ENCODE peak calls at places on chromosomes 2 and 18, in five cellular contexts. One of them, this sample, is unnamed.

GRCh38 chr2:95381212-95382127 is 21.0 kb upstream of the FAHD2A start:
- DNase-seq in lower lobe of right lung: no peak
- DNase-seq in AG04450: no peak
- DNase-seq in mammary epithelial cell: no peak
- DNase-seq in GM12864: no peak
- DNase-seq in this sample: no peak

GRCh38 chr2:74440378-74441110 is 1.2 kb downstream of the RTKN start:
- DNase-seq in mammary epithelial cell: peak
- DNase-seq in GM12864: no peak
- DNase-seq in lower lobe of right lung: peak
- DNase-seq in AG04450: no peak
- DNase-seq in this sample: peak

GRCh38 chr2:17621781-17622180 is 81.3 kb downstream of the VSNL1 start:
- DNase-seq in mammary epithelial cell: peak
- DNase-seq in AG04450: no peak
- DNase-seq in lower lobe of right lung: no peak
- DNase-seq in GM12864: no peak
- DNase-seq in this sample: no peak

GRCh38 chr2:106839849-106840595 is 45.9 kb downstream of the ST6GAL2 start:
- DNase-seq in lower lobe of right lung: no peak
- DNase-seq in mammary epithelial cell: no peak
- DNase-seq in GM12864: no peak
- DNase-seq in AG04450: no peak
- DNase-seq in this sample: peak

GRCh38 chr2:20561703-20562454 is 89.0 kb downstream of the HS1BP3 start:
- DNase-seq in mammary epithelial cell: peak
- DNase-seq in AG04450: no peak
- DNase-seq in lower lobe of right lung: no peak
- DNase-seq in GM12864: no peak
- DNase-seq in this sample: no peak

GRCh38 chr2:219119422-219120043 is 41.1 kb downstream of the NHEJ1 start:
- DNase-seq in mammary epithelial cell: peak
- DNase-seq in AG04450: no peak
- DNase-seq in lower lobe of right lung: peak
- DNase-seq in GM12864: peak
- DNase-seq in this sample: peak

GRCh38 chr2:99648115-99648850 is 158.5 kb upstream of the REV1 start:
- DNase-seq in AG04450: peak
- DNase-seq in lower lobe of right lung: no peak
- DNase-seq in GM12864: no peak
- DNase-seq in mammary epithelial cell: no peak
- DNase-seq in this sample: no peak

GRCh38 chr2:38076250-38076709 is 329 bp upstream of the CYP1B1 start:
- DNase-seq in GM12864: no peak
- DNase-seq in mammary epithelial cell: peak
- DNase-seq in lower lobe of right lung: peak
- DNase-seq in AG04450: no peak
- DNase-seq in this sample: peak

GRCh38 chr2:190948671-190949070 is 65.3 kb downstream of the STAT1 start:
- DNase-seq in mammary epithelial cell: peak
- DNase-seq in lower lobe of right lung: no peak
- DNase-seq in GM12864: no peak
- DNase-seq in AG04450: no peak
- DNase-seq in this sample: no peak

GRCh38 chr2:62302763-62303435 is 107.0 kb downstream of the B3GNT2 start:
- DNase-seq in mammary epithelial cell: no peak
- DNase-seq in lower lobe of right lung: no peak
- DNase-seq in GM12864: no peak
- DNase-seq in AG04450: no peak
- DNase-seq in this sample: no peak

GRCh38 chr18:24995738-24996137 is 356.2 kb downstream of the ZNF521 start:
- DNase-seq in lower lobe of right lung: no peak
- DNase-seq in mammary epithelial cell: no peak
- DNase-seq in AG04450: peak
- DNase-seq in GM12864: no peak
- DNase-seq in this sample: no peak

GRCh38 chr2:841036-841435 is 109.6 kb upstream of the SNTG2 start:
- DNase-seq in mammary epithelial cell: no peak
- DNase-seq in AG04450: no peak
- DNase-seq in lower lobe of right lung: no peak
- DNase-seq in GM12864: no peak
- DNase-seq in this sample: no peak

GRCh38 chr2:60213865-60214657 is 339.4 kb downstream of the BCL11A start:
- DNase-seq in lower lobe of right lung: no peak
- DNase-seq in mammary epithelial cell: peak
- DNase-seq in GM12864: no peak
- DNase-seq in AG04450: no peak
- DNase-seq in this sample: no peak

GRCh38 chr18:3283908-3284307 is 22.0 kb downstream of the MYL12B start:
- DNase-seq in mammary epithelial cell: no peak
- DNase-seq in GM12864: no peak
- DNase-seq in AG04450: no peak
- DNase-seq in lower lobe of right lung: no peak
- DNase-seq in this sample: no peak

GRCh38 chr2:37798315-37799005 is 126.6 kb upstream of the RMDN2 start:
- DNase-seq in AG04450: no peak
- DNase-seq in GM12864: peak
- DNase-seq in mammary epithelial cell: no peak
- DNase-seq in lower lobe of right lung: no peak
- DNase-seq in this sample: no peak

GRCh38 chr2:216115224-216115582 is 6.1 kb downstream of the XRCC5 start:
- DNase-seq in mammary epithelial cell: peak
- DNase-seq in lower lobe of right lung: no peak
- DNase-seq in GM12864: no peak
- DNase-seq in AG04450: no peak
- DNase-seq in this sample: no peak

GRCh38 chr2:73114273-73114867 is 1.6 kb upstream of the RAB11FIP5 start:
- DNase-seq in lower lobe of right lung: no peak
- DNase-seq in AG04450: no peak
- DNase-seq in GM12864: no peak
- DNase-seq in mammary epithelial cell: no peak
- DNase-seq in this sample: no peak

GRCh38 chr2:201939366-201939985 is 94.2 kb upstream of the FZD7 start:
- DNase-seq in lower lobe of right lung: no peak
- DNase-seq in AG04450: no peak
- DNase-seq in GM12864: no peak
- DNase-seq in mammary epithelial cell: no peak
- DNase-seq in this sample: no peak

GRCh38 chr2:12637754-12638153 is 79.0 kb upstream of the TRIB2 start:
- DNase-seq in GM12864: no peak
- DNase-seq in lower lobe of right lung: no peak
- DNase-seq in mammary epithelial cell: no peak
- DNase-seq in AG04450: no peak
- DNase-seq in this sample: no peak

GRCh38 chr18:35770360-35770759 is 188.8 kb downstream of the GALNT1 start:
- DNase-seq in lower lobe of right lung: no peak
- DNase-seq in AG04450: no peak
- DNase-seq in GM12864: peak
- DNase-seq in mammary epithelial cell: peak
- DNase-seq in this sample: no peak

GRCh38 chr2:145807978-145808377 is 1288.1 kb upstream of the ZEB2 start:
- DNase-seq in lower lobe of right lung: no peak
- DNase-seq in AG04450: no peak
- DNase-seq in GM12864: no peak
- DNase-seq in mammary epithelial cell: peak
- DNase-seq in this sample: no peak

GRCh38 chr2:84779781-84780180 is 101.1 kb downstream of the TRABD2A start:
- DNase-seq in AG04450: no peak
- DNase-seq in GM12864: no peak
- DNase-seq in mammary epithelial cell: no peak
- DNase-seq in lower lobe of right lung: no peak
- DNase-seq in this sample: no peak

GRCh38 chr18:12911025-12911927 is 27.2 kb upstream of the PTPN2 start:
- DNase-seq in AG04450: no peak
- DNase-seq in mammary epithelial cell: no peak
- DNase-seq in lower lobe of right lung: peak
- DNase-seq in GM12864: no peak
- DNase-seq in this sample: peak

GRCh38 chr2:162166174-162166573 is 14.1 kb upstream of the GCG start:
- DNase-seq in lower lobe of right lung: no peak
- DNase-seq in GM12864: no peak
- DNase-seq in mammary epithelial cell: no peak
- DNase-seq in AG04450: no peak
- DNase-seq in this sample: no peak

DNA sequence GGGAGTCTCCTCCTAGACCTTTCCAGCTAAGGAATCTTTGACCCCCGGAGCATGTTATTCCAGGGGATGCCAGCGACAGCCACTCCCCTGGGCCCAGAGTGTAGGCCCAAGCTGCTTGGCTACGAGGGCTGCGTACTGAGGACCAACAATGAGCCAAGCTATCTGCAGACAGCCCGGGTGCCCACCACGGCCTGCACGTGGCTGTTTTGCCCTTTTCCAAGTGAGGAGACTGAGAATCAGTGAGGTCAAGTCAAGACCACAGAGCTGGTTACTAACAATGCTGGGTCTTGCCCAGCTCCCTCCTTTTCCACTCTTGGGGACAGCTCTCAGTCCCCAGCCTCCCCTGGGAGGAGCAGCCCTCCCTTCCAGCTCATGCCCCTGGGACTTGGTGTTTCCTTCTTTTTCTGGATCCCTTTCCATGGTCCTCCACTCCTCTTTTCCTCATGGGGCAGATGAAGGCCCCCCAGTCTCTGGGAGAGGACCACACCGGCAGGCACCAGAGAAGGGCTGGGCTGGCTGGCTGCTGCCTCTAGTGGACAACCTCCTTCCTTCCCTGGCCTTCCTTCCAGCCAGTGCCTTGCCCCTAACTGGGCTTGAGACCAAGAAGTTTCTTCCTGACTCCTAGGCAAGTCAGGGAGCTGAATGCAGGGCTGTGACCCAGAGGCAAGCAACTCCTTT is 550 bp upstream of the MALL start:
- DNase-seq in mammary epithelial cell: no peak
- DNase-seq in GM12864: no peak
- DNase-seq in lower lobe of right lung: peak
- DNase-seq in AG04450: no peak
- DNase-seq in this sample: peak
- H3K4me3 ChIP-seq in mammary epithelial cell: peak
- H3K4me3 ChIP-seq in GM12864: no peak
- H3K4me3 ChIP-seq in lower lobe of right lung: peak
- H3K4me3 ChIP-seq in AG04450: peak
- H3K4me3 ChIP-seq in this sample: peak

DNA sequence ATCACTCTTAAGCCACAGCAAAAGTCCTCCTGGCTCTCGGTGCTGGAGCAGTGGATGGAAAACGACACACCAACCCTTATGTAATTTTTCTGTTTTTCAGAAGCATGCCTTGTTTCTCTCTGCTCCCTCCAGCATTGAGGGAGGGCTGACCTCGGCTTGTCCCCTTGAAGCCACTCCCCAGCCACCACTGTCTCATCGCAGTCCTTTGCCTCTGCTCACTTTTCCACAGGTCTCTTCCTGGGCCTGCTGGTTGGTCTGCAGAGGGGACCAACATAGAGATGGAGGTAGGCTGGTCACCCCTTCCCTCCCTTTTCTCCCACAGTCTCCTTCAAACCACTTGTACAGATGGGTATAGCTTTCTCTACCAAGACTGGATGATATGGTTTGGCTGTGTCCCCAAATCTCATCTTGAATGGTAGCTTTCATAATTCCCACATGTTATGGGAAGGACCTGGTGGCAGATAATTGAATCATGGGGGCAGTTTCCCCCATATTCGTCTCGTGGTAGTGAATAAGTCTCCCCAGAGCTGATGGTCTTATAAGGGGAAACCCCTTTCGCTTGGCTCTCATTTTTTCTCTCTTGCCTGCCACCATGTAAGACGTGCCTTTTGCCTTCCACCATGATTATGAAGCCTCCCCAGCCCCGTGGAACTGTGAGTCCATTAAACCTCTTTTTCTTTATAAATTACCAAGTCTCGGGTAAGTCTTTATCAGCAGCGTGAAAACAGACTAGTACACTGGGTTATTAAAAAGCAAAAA is 14.3 kb upstream of the RIOK3 start:
- DNase-seq in GM12864: no peak
- DNase-seq in AG04450: no peak
- DNase-seq in lower lobe of right lung: no peak
- DNase-seq in mammary epithelial cell: no peak
- DNase-seq in this sample: no peak
- H3K4me3 ChIP-seq in GM12864: no peak
- H3K4me3 ChIP-seq in AG04450: no peak
- H3K4me3 ChIP-seq in lower lobe of right lung: peak
- H3K4me3 ChIP-seq in mammary epithelial cell: no peak
- H3K4me3 ChIP-seq in this sample: no peak

GRCh38 chr18:76496200-76496890 is 1.3 kb upstream of the ZNF516 start:
- DNase-seq in lower lobe of right lung: peak
- DNase-seq in GM12864: no peak
- DNase-seq in AG04450: peak
- DNase-seq in mammary epithelial cell: no peak
- DNase-seq in this sample: peak

GRCh38 chr18:76498064-76498463 is 3.0 kb upstream of the ZNF516 start:
- DNase-seq in mammary epithelial cell: no peak
- DNase-seq in AG04450: no peak
- DNase-seq in GM12864: no peak
- DNase-seq in lower lobe of right lung: no peak
- DNase-seq in this sample: no peak

GRCh38 chr18:76502551-76502950 is 7.5 kb upstream of the ZNF516 start:
- DNase-seq in mammary epithelial cell: no peak
- DNase-seq in AG04450: no peak
- DNase-seq in lower lobe of right lung: no peak
- DNase-seq in GM12864: no peak
- DNase-seq in this sample: no peak

GRCh38 chr18:76499021-76499420 is 4.0 kb upstream of the ZNF516 start:
- DNase-seq in AG04450: no peak
- DNase-seq in lower lobe of right lung: no peak
- DNase-seq in GM12864: no peak
- DNase-seq in mammary epithelial cell: no peak
- DNase-seq in this sample: no peak

GRCh38 chr18:76499596-76500340 is 4.7 kb upstream of the ZNF516 start:
- DNase-seq in GM12864: peak
- DNase-seq in AG04450: no peak
- DNase-seq in mammary epithelial cell: no peak
- DNase-seq in lower lobe of right lung: no peak
- DNase-seq in this sample: no peak
- H3K4me3 ChIP-seq in GM12864: no peak
- H3K4me3 ChIP-seq in AG04450: no peak
- H3K4me3 ChIP-seq in mammary epithelial cell: no peak
- H3K4me3 ChIP-seq in lower lobe of right lung: no peak
- H3K4me3 ChIP-seq in this sample: no peak

DNA sequence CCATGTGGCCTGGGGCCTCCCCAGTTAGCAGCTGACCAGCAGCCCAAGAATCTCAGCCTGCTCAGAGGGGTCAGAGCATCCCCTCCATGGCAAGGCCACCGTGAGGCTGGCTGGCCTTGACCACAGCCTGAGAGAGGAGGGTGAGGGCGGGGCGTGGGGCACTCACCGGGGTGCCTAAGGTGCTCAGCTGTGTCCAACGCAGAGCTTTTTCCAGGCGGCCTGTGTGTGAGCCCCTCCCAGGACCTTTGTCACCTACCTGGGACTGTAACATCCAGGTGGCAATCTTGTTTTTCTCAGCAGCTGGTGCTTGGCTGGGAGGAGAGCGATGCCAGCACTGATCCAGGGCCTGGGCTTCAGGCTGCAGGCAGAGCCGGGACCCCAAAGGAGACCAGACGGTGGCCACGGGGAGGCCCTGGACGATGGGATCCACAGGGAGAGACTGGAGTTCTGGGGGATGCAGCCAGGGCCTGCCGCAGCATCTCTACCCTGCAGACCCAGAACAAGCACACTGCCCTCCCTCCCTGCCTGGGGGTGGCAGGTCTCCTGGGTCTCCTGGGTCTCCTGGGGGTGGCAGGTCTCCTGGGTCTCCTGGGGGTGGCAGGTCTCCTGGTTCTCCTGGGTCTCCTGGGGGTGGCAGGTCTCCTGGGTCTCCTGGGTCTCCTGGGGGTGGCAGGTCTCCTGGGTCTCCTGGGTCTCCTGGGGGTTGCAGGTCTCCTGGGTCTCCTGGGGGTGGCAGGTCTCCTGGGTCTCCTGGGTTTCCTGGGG is 12.3 kb downstream of the SNED1 start:
- DNase-seq in GM12864: no peak
- DNase-seq in mammary epithelial cell: no peak
- DNase-seq in lower lobe of right lung: peak
- DNase-seq in AG04450: no peak
- DNase-seq in this sample: no peak
- H3K4me3 ChIP-seq in GM12864: no peak
- H3K4me3 ChIP-seq in mammary epithelial cell: no peak
- H3K4me3 ChIP-seq in lower lobe of right lung: peak
- H3K4me3 ChIP-seq in AG04450: no peak
- H3K4me3 ChIP-seq in this sample: no peak